ENCODE peak calls at places on chromosomes 16 and 17, in five cellular contexts. X, H, B, Y and D are unnamed samples. For H3K9me3, the result is how much of the 10 kb centered on the place peaks cover.

GRCh38 chr17:36614974-36615373 is 13.6 kb downstream of the MRM1 start:
- DNase-seq in X (no peak), H (no peak), B (peak), Y (no peak), D (no peak)

GRCh38 chr16:88804552-88805339 is 1.2 kb downstream of the CDT1 start:
- DNase-seq in X (no peak), H (no peak), B (peak), Y (no peak), D (no peak)

GRCh38 chr16:47729701-47730100 is 268.6 kb downstream of the PHKB start:
- DNase-seq in X (no peak), H (no peak), B (no peak), Y (no peak), D (no peak)

GRCh38 chr17:49497147-49498036 is 2.3 kb downstream of the NGFR start:
- DNase-seq in X (peak), H (no peak), B (peak), Y (peak), D (peak)

GRCh38 chr17:77315551-77316190 is 174.9 kb downstream of the SEC14L1 start:
- DNase-seq in X (no peak), H (no peak), B (no peak), Y (no peak), D (no peak)

GRCh38 chr17:45924332-45924820 is 30.0 kb downstream of the MAPT start:
- DNase-seq in X (no peak), H (no peak), B (no peak), Y (no peak), D (no peak)

GRCh38 chr17:32627233-32628008 is 140.6 kb downstream of the CDK5R1 start:
- DNase-seq in X (no peak), H (no peak), B (peak), Y (no peak), D (no peak)

GRCh38 chr17:80210348-80211108 is 9.6 kb downstream of the SGSH start:
- DNase-seq in X (no peak), H (no peak), B (no peak), Y (no peak), D (no peak)

GRCh38 chr16:75460441-75460840 is 4.0 kb downstream of the TMEM170A start:
- DNase-seq in X (no peak), H (no peak), B (no peak), Y (no peak), D (no peak)

GRCh38 chr17:50027639-50028206 is 28.2 kb upstream of the ITGA3 start:
- DNase-seq in X (peak), H (peak), B (peak), Y (peak), D (no peak)

GRCh38 chr17:38541281-38541680 is 64.5 kb downstream of the SRCIN1 start:
- DNase-seq in X (no peak), H (no peak), B (peak), Y (no peak), D (no peak)

GRCh38 chr16:23691483-23692189 is 12.9 kb downstream of the PLK1 start:
- DNase-seq in X (no peak), H (no peak), B (no peak), Y (no peak), D (no peak)

GRCh38 chr17:2214887-2215615 is 88.5 kb downstream of the SMG6 start:
- DNase-seq in X (no peak), H (no peak), B (no peak), Y (peak), D (no peak)

GRCh38 chr16:67562918-67563707 is 787 bp downstream of the CTCF start:
- DNase-seq in X (peak), H (no peak), B (peak), Y (peak), D (peak)

GRCh38 chr17:7383742-7384488 is 3.0 kb downstream of the TNK1 start:
- DNase-seq in X (peak), H (no peak), B (peak), Y (peak), D (peak)

GRCh38 chr17:57605734-57606105 is 139.4 kb downstream of the CCDC182 start:
- DNase-seq in X (no peak), H (no peak), B (no peak), Y (no peak), D (peak)

GRCh38 chr17:73286863-73287296 is 24.9 kb downstream of the CDC42EP4 start:
- DNase-seq in X (no peak), H (no peak), B (no peak), Y (no peak), D (no peak)

GRCh38 chr17:79946352-79947231 is 89.1 kb downstream of the TBC1D16 start:
- DNase-seq in X (peak), H (no peak), B (peak), Y (peak), D (no peak)

GRCh38 chr16:86427327-86427935 is 82.9 kb upstream of the FOXF1 start:
- DNase-seq in X (no peak), H (no peak), B (no peak), Y (no peak), D (no peak)

GRCh38 chr17:44610331-44610730 is 45.9 kb upstream of the MEIOC start:
- DNase-seq in X (no peak), H (no peak), B (no peak), Y (no peak), D (no peak)

GRCh38 chr16:22627043-22627442 is 116.4 kb downstream of the NPIPB5 start:
- DNase-seq in X (no peak), H (no peak), B (no peak), Y (no peak), D (no peak)

GRCh38 chr16:17364319-17365210 is 106.2 kb downstream of the XYLT1 start:
- DNase-seq in X (peak), H (no peak), B (no peak), Y (no peak), D (peak)

GRCh38 chr16:710500-711075 is 4.3 kb upstream of the METRN start:
- DNase-seq in X (no peak), H (no peak), B (no peak), Y (no peak), D (no peak)

GRCh38 chr17:58759522-58759921 is 3.9 kb downstream of the PPM1E start:
- DNase-seq in X (no peak), H (no peak), B (no peak), Y (no peak), D (no peak)

GRCh38 chr16:80107900-80108299 is 432.9 kb upstream of the DYNLRB2 start:
- DNase-seq in X (no peak), H (peak), B (no peak), Y (no peak), D (no peak)

GRCh38 chr17:46064460-46064859 is 65.4 kb downstream of the STH start:
- DNase-seq in X (no peak), H (no peak), B (no peak), Y (no peak), D (no peak)

GRCh38 chr17:7955414-7956042 is 23.5 kb downstream of the CNTROB start:
- DNase-seq in X (no peak), H (no peak), B (no peak), Y (no peak), D (no peak)

GRCh38 chr16:783404-784161 is 4.6 kb downstream of the RPUSD1 start:
- DNase-seq in X (peak), H (no peak), B (no peak), Y (peak), D (no peak)

GRCh38 chr17:30558313-30559195 is 81.3 kb downstream of the GOSR1 start:
- DNase-seq in X (peak), H (no peak), B (peak), Y (no peak), D (no peak)

GRCh38 chr17:81733507-81734404 is 21.7 kb downstream of the SLC25A10 start:
- DNase-seq in X (peak), H (no peak), B (peak), Y (peak), D (peak)

GRCh38 chr16:30525844-30526136 is 576 bp downstream of the ZNF768 start:
- DNase-seq in X (no peak), H (no peak), B (no peak), Y (no peak), D (no peak)

GRCh38 chr16:14509675-14510132 is 120.4 kb downstream of the PARN start:
- DNase-seq in X (no peak), H (no peak), B (no peak), Y (no peak), D (no peak)

GRCh38 chr16:67731071-67731810 is 12.1 kb upstream of the GFOD2 start:
- DNase-seq in X (no peak), H (no peak), B (no peak), Y (no peak), D (no peak)

GRCh38 chr16:17828012-17828411 is 357.3 kb upstream of the XYLT1 start:
- DNase-seq in X (no peak), H (no peak), B (no peak), Y (no peak), D (no peak)

GRCh38 chr16:66262253-66263167 is 104.0 kb upstream of the CDH5 start:
- DNase-seq in X (peak), H (no peak), B (no peak), Y (peak), D (no peak)

GRCh38 chr17:65936013-65936412 is 255.9 kb downstream of the CEP112 start:
- DNase-seq in X (no peak), H (no peak), B (no peak), Y (no peak), D (no peak)

GRCh38 chr17:65942592-65942991 is 249.3 kb downstream of the CEP112 start:
- DNase-seq in X (no peak), H (no peak), B (no peak), Y (no peak), D (no peak)

DNA sequence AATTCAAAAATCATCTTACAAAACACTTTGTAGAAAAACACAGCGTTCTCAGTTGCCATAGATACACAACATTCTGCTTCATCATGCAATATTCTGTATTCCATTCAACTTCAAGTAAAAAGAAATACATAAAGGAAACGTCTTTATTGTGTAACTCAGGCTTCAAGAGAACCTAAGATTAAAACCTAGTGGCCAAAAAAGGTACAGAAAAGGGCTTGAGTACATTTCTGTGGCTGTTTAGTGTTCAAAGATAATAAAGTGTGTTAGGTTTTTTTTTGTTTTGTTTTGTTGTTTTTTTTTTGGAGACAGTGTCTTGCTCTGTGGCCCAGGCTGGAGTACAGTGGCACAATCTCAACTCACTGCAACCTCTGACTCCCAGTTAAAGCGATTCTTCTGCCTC is 250.4 kb downstream of the CEP112 start:
- DNase-seq in X (no peak), H (no peak), B (no peak), Y (no peak), D (no peak)
- TF ChIP-seq CTCF in X (no peak), H (no peak), B (peak), Y (no peak), D (no peak)

DNA sequence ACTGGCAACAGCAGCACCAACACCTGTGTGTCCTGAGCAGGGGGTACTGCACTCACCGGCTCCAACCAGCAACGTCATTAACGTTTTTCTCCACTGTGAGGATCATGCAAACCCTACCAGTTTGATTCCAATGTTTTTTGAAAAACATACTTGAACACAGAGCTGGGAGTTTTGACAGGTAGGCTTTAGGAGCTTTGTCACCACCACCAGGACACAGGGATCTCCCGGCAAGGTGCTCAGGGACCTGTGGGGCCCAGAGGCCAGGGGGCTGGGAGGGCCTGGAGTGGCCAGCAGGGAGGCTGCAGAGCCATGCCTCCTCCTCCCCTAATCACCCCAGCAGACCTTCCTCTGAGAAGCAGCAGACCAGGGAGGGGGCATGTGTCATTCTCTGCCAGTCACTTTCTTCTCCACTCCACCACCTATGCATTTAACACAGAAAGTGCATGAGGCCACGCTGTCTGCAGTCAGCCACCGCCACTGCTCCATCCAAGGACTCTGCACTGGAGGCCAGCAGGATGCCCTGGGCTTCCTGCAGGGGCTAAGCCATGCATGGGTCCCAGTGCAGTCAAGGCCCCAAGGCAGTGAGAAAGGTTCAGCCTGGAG is 768.2 kb downstream of the KCNJ18 start:
- DNase-seq in X (no peak), H (no peak), B (no peak), Y (no peak), D (no peak)
- H3K9me3 ChIP-seq in X (under half), H (under half), B (half or more), Y (under half), D (under half)

GRCh38 chr16:46693598-46693997 is 4.1 kb downstream of the ORC6 start:
- DNase-seq in X (no peak), H (no peak), B (no peak), Y (no peak), D (no peak)
- TF ChIP-seq CTCF in X (no peak), H (no peak), B (no peak), Y (no peak), D (no peak)

DNA sequence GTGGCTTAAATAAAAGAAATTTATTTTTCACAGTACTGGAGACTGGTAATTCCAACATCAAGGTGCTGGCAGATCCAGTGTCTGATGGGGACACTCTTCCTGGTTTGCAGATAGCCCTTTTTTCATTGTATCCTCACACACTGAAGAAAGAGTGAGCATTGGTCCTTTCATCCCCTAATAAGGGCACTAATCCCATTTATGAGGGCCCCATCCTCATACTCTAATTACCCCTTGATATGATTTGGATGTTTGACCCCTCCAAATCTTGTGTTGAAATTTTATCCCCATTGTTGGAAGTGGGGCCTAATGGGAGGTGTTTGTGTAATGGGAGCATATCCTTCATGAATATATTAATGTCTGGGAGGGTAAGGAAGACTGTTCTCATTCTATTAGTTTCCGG is 9.4 kb upstream of the FAM20A start:
- DNase-seq in X (no peak), H (no peak), B (no peak), Y (no peak), D (no peak)
- H3K9me3 ChIP-seq in X (under half), H (under half), B (under half), Y (under half), D (under half)

DNA sequence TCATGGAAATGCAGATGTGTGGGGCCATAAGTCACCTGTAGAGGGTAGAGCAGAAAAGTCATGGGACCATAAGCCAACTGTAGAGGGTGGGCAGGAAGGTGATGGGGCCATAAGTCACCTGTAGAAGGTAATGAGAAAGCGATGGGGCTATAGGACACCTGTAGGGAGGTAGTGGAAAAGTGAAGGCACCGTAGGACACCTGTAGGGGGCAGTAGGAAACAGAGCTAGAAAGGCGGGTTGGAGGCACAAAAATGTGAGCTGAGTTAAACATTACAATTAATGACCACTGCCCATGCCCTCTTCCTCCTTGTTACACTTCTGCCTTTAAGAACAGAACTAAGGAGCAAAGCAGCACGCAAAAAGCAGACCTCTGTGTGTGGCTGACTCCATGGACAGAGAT is 150.1 kb downstream of the SHISA6 start:
- DNase-seq in X (no peak), H (no peak), B (peak), Y (no peak), D (no peak)
- TF ChIP-seq CTCF in X (no peak), H (no peak), B (peak), Y (no peak), D (no peak)

GRCh38 chr17:61877837-61878236 is 14.5 kb upstream of the BRIP1 start:
- DNase-seq in X (no peak), H (no peak), B (no peak), Y (no peak), D (no peak)
- H3K9me3 ChIP-seq in X (under half), H (under half), B (under half), Y (under half), D (under half)

GRCh38 chr16:54542805-54543504 is 256.4 kb upstream of the IRX3 start:
- DNase-seq in X (no peak), H (no peak), B (no peak), Y (no peak), D (no peak)

GRCh38 chr16:54540525-54541180 is 254.1 kb upstream of the IRX3 start:
- DNase-seq in X (no peak), H (no peak), B (no peak), Y (no peak), D (no peak)

GRCh38 chr16:54533856-54534490 is 247.4 kb upstream of the IRX3 start:
- DNase-seq in X (no peak), H (no peak), B (no peak), Y (no peak), D (no peak)

DNA sequence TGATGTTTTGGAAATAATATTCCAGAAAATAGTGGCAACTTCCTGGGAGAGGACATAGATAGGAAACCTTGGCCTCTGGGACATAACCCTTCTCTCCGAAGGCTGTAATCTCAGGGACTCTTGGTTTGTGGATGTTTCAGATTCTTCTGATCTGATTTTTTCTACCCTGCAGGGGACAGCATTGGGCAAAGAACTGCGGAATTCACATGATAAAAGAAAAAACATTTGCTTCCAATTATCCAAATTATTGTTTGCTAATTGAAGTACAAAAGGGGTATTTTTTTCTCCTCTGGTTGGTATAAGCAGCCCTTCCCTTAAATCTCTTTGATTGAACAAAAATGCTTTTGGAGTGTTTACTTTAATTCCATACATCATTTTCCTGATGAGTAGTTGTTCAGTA is 251.7 kb upstream of the IRX3 start:
- DNase-seq in X (no peak), H (no peak), B (no peak), Y (no peak), D (no peak)
- TF ChIP-seq CTCF in X (no peak), H (no peak), B (peak), Y (no peak), D (no peak)

DNA sequence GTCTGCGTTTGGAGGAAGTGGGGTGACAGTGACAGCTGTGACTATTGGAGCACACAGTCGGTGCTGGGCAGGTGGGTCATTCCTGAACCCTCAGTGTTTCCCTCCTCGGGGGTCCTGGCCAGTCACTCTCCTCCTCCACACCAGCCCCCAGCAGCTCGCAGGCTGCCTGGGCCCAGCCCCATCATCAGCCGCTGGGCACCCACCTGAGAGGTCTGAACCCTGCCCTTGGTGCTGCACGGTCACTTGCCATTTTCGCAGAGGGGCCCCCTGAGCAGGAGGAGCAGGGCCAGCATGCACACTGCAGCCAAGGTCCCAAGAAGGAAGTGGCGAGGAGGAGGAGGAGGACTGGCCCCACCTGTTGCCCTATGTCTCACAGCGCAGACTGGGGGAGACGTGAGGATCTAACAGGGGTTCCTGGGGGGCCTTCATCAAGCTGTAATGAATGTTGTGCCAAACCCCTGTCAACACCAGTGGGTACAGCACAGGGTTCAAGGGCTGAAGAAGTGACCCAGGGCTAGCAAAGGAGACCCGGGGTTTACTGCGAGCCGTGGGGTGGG is 23.0 kb downstream of the JPH3 start:
- DNase-seq in X (no peak), H (no peak), B (no peak), Y (no peak), D (no peak)
- H3K9me3 ChIP-seq in X (under half), H (under half), B (under half), Y (under half), D (under half)

DNA sequence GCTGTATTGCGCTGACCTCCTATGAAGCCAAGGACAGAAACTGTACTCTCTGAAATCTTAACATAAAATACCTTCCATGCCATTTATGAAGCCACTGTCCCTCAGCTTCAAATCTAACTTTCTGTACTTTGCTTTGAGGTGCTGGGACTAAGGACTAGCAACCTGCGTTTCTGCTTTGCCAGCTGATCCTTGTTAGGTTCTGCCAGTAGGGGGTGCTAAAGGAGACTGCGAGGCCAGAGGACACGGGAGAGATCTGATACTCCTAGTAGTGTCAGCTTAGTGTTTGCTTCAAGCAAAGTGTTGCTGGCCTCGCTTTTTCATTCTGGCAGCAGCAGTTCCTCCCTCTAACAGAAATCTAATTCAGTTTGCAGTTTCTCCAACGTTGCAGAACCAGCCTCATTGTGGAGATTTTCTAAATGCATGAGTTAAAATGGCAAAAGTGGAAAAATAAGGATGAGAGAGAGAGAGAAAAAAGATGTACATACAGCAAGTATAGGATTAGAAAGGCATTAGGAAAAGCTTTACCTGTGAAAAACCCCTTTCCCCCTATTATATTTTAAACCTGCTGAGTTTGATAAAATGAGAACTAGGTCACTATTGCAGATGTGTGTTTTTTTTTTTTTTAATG is 297.5 kb downstream of the CA10 start:
- DNase-seq in X (no peak), H (peak), B (peak), Y (no peak), D (no peak)
- TF ChIP-seq CTCF in X (peak), H (peak), B (peak), Y (peak), D (no peak)